ENCODE peak calls at places on chromosomes 5 and 9, in seven cellular contexts. T, I, M, Q, N, S and R are unnamed samples.
A peak's percentile ranks its signal among the peaks of the same experiment; 100 is the strongest.

GRCh38 chr5:172436874-172437369 is 17.4 kb downstream of the SH3PXD2B start:
- DNase-seq in I (no peak), M (no peak), N (no peak), T (no peak), S (no peak), Q (no peak), R (no peak)

GRCh38 chr5:126594077-126594476 is 942 bp downstream of the ALDH7A1 start:
- DNase-seq in I (no peak), N (peak; percentile 67), M (no peak), S (no peak), T (no peak), Q (peak; percentile 13), R (no peak)

GRCh38 chr5:135560858-135561257 is 17.9 kb downstream of the CXCL14 start:
- DNase-seq in I (peak; percentile 90), N (peak; percentile 69), M (peak; percentile 12), Q (peak; percentile 88), S (peak; percentile 38), T (peak; percentile 64), R (peak; percentile 52)

GRCh38 chr5:69484891-69485290 is 7.7 kb upstream of the OCLN start:
- DNase-seq in M (no peak), T (no peak), N (no peak), S (no peak), I (no peak), Q (no peak), R (no peak)

GRCh38 chr9:86354882-86355399 is 731 bp upstream of the TUT7 start:
- DNase-seq in N (no peak), S (no peak), M (no peak), Q (no peak), I (no peak), T (no peak), R (no peak)

GRCh38 chr5:115946655-115947054 is 15.6 kb upstream of the LVRN start:
- DNase-seq in I (peak; percentile 11), N (no peak), S (no peak), M (no peak), T (no peak), Q (no peak), R (no peak)

GRCh38 chr5:40405230-40405629 is 274.5 kb upstream of the PTGER4 start:
- DNase-seq in M (no peak), N (no peak), I (peak; percentile 81), S (no peak), T (no peak), Q (no peak), R (no peak)

GRCh38 chr5:170143710-170144109 is 38.0 kb downstream of the FOXI1 start:
- DNase-seq in I (no peak), M (no peak), T (no peak), N (no peak), Q (no peak), S (no peak), R (no peak)

GRCh38 chr9:96256800-96257199 is 45.2 kb downstream of the HSD17B3 start:
- DNase-seq in Q (peak; percentile 67), S (no peak), T (no peak), I (peak; percentile 60), N (no peak), M (no peak), R (no peak)

GRCh38 chr5:134543820-134544692 is 18.6 kb downstream of the JADE2 start:
- DNase-seq in T (no peak), I (peak; percentile 74), Q (no peak), N (no peak), M (peak; percentile 7), S (no peak), R (no peak)

GRCh38 chr5:43530648-43531047 is 15.7 kb upstream of the C5orf34 start:
- DNase-seq in I (no peak), T (no peak), N (no peak), Q (no peak), S (no peak), M (no peak), R (no peak)

GRCh38 chr5:71861682-71862457 is 142.8 kb downstream of the CARTPT start:
- DNase-seq in S (no peak), Q (no peak), N (no peak), T (no peak), M (no peak), I (no peak), R (no peak)

GRCh38 chr5:38866362-38867070 is 20.7 kb downstream of the OSMR start:
- DNase-seq in I (no peak), T (no peak), Q (no peak), M (no peak), S (no peak), N (no peak), R (no peak)

GRCh38 chr9:79300153-79300552 is 271.6 kb upstream of the TLE4 start:
- DNase-seq in Q (no peak), M (no peak), T (no peak), S (no peak), I (no peak), N (no peak), R (no peak)

GRCh38 chr5:95369796-95370195 is 21.4 kb upstream of the FAM81B start:
- DNase-seq in T (no peak), Q (no peak), I (peak; percentile 73), N (no peak), S (no peak), M (no peak), R (no peak)

GRCh38 chr9:131657890-131658752 is 81.8 kb downstream of the RAPGEF1 start:
- DNase-seq in S (no peak), Q (no peak), I (peak; percentile 84), M (no peak), T (no peak), N (peak; percentile 64), R (peak; percentile 70)

GRCh38 chr9:114894801-114895433 is 35.5 kb downstream of the TNFSF8 start:
- DNase-seq in T (no peak), M (no peak), Q (peak; percentile 31), S (no peak), N (no peak), I (peak; percentile 54), R (no peak)

GRCh38 chr5:1110930-1111726 is 735 bp downstream of the SLC12A7 start:
- DNase-seq in N (no peak), M (no peak), I (no peak), Q (peak; percentile 80), S (no peak), T (peak; percentile 67), R (no peak)

GRCh38 chr5:59058977-59059687 is 476.3 kb downstream of the RAB3C start:
- DNase-seq in T (no peak), I (no peak), S (no peak), Q (no peak), N (no peak), M (no peak), R (no peak)

GRCh38 chr9:87342743-87343142 is 154.9 kb upstream of the DAPK1 start:
- DNase-seq in S (no peak), T (peak; percentile 74), Q (no peak), I (no peak), M (no peak), N (no peak), R (no peak)

GRCh38 chr5:136677219-136677618 is 311.9 kb upstream of the TRPC7 start:
- DNase-seq in T (no peak), S (no peak), M (no peak), Q (no peak), I (no peak), N (no peak), R (no peak)

GRCh38 chr9:121840838-121841760 is 189.7 kb downstream of the DAB2IP start:
- DNase-seq in N (no peak), M (no peak), I (peak; percentile 54), Q (no peak), S (no peak), T (peak; percentile 13), R (no peak)